ENCODE peak calls at places on chromosomes 16 and 17, in seven cellular contexts. One of them, this sample, is unnamed.

GRCh38 chr17:20948984-20949777 is 93.6 kb downstream of the USP22 start:
- DNase-seq in tibial artery: no peak
- DNase-seq in thoracic aorta: no peak
- DNase-seq in SK-N-SH: no peak
- DNase-seq in heart left ventricle: no peak
- DNase-seq in uterus: no peak
- DNase-seq in endodermal cell: no peak
- DNase-seq in this sample: no peak

GRCh38 chr16:30728904-30729672 is 19.1 kb upstream of the PHKG2 start:
- DNase-seq in endodermal cell: no peak
- DNase-seq in heart left ventricle: no peak
- DNase-seq in tibial artery: no peak
- DNase-seq in thoracic aorta: no peak
- DNase-seq in uterus: no peak
- DNase-seq in SK-N-SH: no peak
- DNase-seq in this sample: no peak

GRCh38 chr16:50301626-50302471 is 35.5 kb downstream of the ADCY7 start:
- DNase-seq in tibial artery: peak; percentile 74
- DNase-seq in uterus: peak; percentile 27
- DNase-seq in endodermal cell: peak; percentile 38
- DNase-seq in thoracic aorta: no peak
- DNase-seq in SK-N-SH: peak; percentile 27
- DNase-seq in heart left ventricle: peak; percentile 63
- DNase-seq in this sample: peak; percentile 79

GRCh38 chr16:31502981-31503380 is 5.2 kb downstream of the RUSF1 start:
- DNase-seq in SK-N-SH: no peak
- DNase-seq in tibial artery: no peak
- DNase-seq in thoracic aorta: no peak
- DNase-seq in uterus: no peak
- DNase-seq in endodermal cell: no peak
- DNase-seq in heart left ventricle: no peak
- DNase-seq in this sample: no peak

GRCh38 chr17:58667934-58668597 is 23.8 kb downstream of the TEX14 start:
- DNase-seq in heart left ventricle: no peak
- DNase-seq in tibial artery: no peak
- DNase-seq in SK-N-SH: no peak
- DNase-seq in thoracic aorta: no peak
- DNase-seq in uterus: no peak
- DNase-seq in endodermal cell: no peak
- DNase-seq in this sample: no peak

GRCh38 chr16:5605404-5605803 is 507.8 kb upstream of the EEF2KMT start:
- DNase-seq in uterus: no peak
- DNase-seq in endodermal cell: no peak
- DNase-seq in heart left ventricle: no peak
- DNase-seq in thoracic aorta: no peak
- DNase-seq in tibial artery: no peak
- DNase-seq in SK-N-SH: no peak
- DNase-seq in this sample: no peak

GRCh38 chr16:75296606-75297005 is 45.2 kb upstream of the BCAR1 start:
- DNase-seq in uterus: no peak
- DNase-seq in thoracic aorta: no peak
- DNase-seq in heart left ventricle: no peak
- DNase-seq in SK-N-SH: peak; percentile 63
- DNase-seq in tibial artery: no peak
- DNase-seq in endodermal cell: no peak
- DNase-seq in this sample: no peak

GRCh38 chr17:3873862-3874261 is 19.0 kb downstream of the CAMKK1 start:
- DNase-seq in thoracic aorta: no peak
- DNase-seq in tibial artery: no peak
- DNase-seq in heart left ventricle: no peak
- DNase-seq in uterus: no peak
- DNase-seq in SK-N-SH: no peak
- DNase-seq in endodermal cell: no peak
- DNase-seq in this sample: no peak

GRCh38 chr17:30565073-30565935 is 88.1 kb downstream of the GOSR1 start:
- DNase-seq in endodermal cell: peak; percentile 88
- DNase-seq in tibial artery: no peak
- DNase-seq in heart left ventricle: no peak
- DNase-seq in thoracic aorta: no peak
- DNase-seq in uterus: no peak
- DNase-seq in SK-N-SH: no peak
- DNase-seq in this sample: no peak

GRCh38 chr17:12973496-12974318 is 44.1 kb downstream of the ELAC2 start:
- DNase-seq in heart left ventricle: no peak
- DNase-seq in thoracic aorta: no peak
- DNase-seq in SK-N-SH: no peak
- DNase-seq in tibial artery: no peak
- DNase-seq in uterus: peak; percentile 28
- DNase-seq in endodermal cell: peak; percentile 84
- DNase-seq in this sample: no peak

GRCh38 chr16:52238710-52239109 is 308.2 kb downstream of the TOX3 start:
- DNase-seq in endodermal cell: no peak
- DNase-seq in heart left ventricle: no peak
- DNase-seq in thoracic aorta: no peak
- DNase-seq in uterus: no peak
- DNase-seq in SK-N-SH: no peak
- DNase-seq in tibial artery: no peak
- DNase-seq in this sample: no peak

GRCh38 chr16:56667581-56668571 is at the start of gene MT1G:
- DNase-seq in thoracic aorta: no peak
- DNase-seq in SK-N-SH: peak; percentile 57
- DNase-seq in endodermal cell: peak; percentile 74
- DNase-seq in tibial artery: no peak
- DNase-seq in uterus: no peak
- DNase-seq in heart left ventricle: peak; percentile 84
- DNase-seq in this sample: peak; percentile 83

GRCh38 chr16:75433732-75434413 is 570 bp upstream of the CFDP1 start:
- DNase-seq in thoracic aorta: peak; percentile 46
- DNase-seq in tibial artery: peak; percentile 73
- DNase-seq in endodermal cell: peak; percentile 91
- DNase-seq in SK-N-SH: peak; percentile 68
- DNase-seq in heart left ventricle: no peak
- DNase-seq in uterus: peak; percentile 69
- DNase-seq in this sample: peak; percentile 81

GRCh38 chr16:66256919-66257318 is 109.6 kb upstream of the CDH5 start:
- DNase-seq in heart left ventricle: no peak
- DNase-seq in uterus: no peak
- DNase-seq in thoracic aorta: no peak
- DNase-seq in SK-N-SH: no peak
- DNase-seq in tibial artery: no peak
- DNase-seq in endodermal cell: peak; percentile 38
- DNase-seq in this sample: no peak

GRCh38 chr17:51670899-51671298 is 410.6 kb downstream of the UTP18 start:
- DNase-seq in endodermal cell: no peak
- DNase-seq in uterus: no peak
- DNase-seq in thoracic aorta: no peak
- DNase-seq in tibial artery: no peak
- DNase-seq in SK-N-SH: no peak
- DNase-seq in heart left ventricle: no peak
- DNase-seq in this sample: no peak

GRCh38 chr17:76688165-76688622 is 22.6 kb downstream of the MXRA7 start:
- DNase-seq in heart left ventricle: peak; percentile 76
- DNase-seq in tibial artery: no peak
- DNase-seq in endodermal cell: no peak
- DNase-seq in SK-N-SH: no peak
- DNase-seq in thoracic aorta: no peak
- DNase-seq in uterus: peak; percentile 49
- DNase-seq in this sample: no peak

GRCh38 chr17:38967290-38967738 is at the start of gene FBXO47:
- DNase-seq in heart left ventricle: peak; percentile 94
- DNase-seq in SK-N-SH: no peak
- DNase-seq in tibial artery: peak; percentile 95
- DNase-seq in thoracic aorta: peak; percentile 83
- DNase-seq in uterus: peak; percentile 93
- DNase-seq in endodermal cell: peak; percentile 99
- DNase-seq in this sample: peak; percentile 95

GRCh38 chr16:22887445-22887844 is 73.5 kb downstream of the HS3ST2 start:
- DNase-seq in SK-N-SH: no peak
- DNase-seq in heart left ventricle: no peak
- DNase-seq in endodermal cell: no peak
- DNase-seq in thoracic aorta: no peak
- DNase-seq in tibial artery: no peak
- DNase-seq in uterus: no peak
- DNase-seq in this sample: no peak

GRCh38 chr17:75010683-75011406 is 1.6 kb upstream of the MRPL58 start:
- DNase-seq in endodermal cell: peak; percentile 78
- DNase-seq in tibial artery: peak; percentile 27
- DNase-seq in thoracic aorta: no peak
- DNase-seq in uterus: peak; percentile 74
- DNase-seq in SK-N-SH: peak; percentile 91
- DNase-seq in heart left ventricle: no peak
- DNase-seq in this sample: no peak

GRCh38 chr17:79841369-79842135 is 2.3 kb upstream of the CBX4 start:
- DNase-seq in uterus: no peak
- DNase-seq in SK-N-SH: no peak
- DNase-seq in endodermal cell: peak; percentile 86
- DNase-seq in tibial artery: no peak
- DNase-seq in thoracic aorta: no peak
- DNase-seq in heart left ventricle: no peak
- DNase-seq in this sample: no peak

GRCh38 chr17:45222273-45222993 is 748 bp downstream of the FMNL1 start:
- DNase-seq in tibial artery: no peak
- DNase-seq in thoracic aorta: no peak
- DNase-seq in uterus: no peak
- DNase-seq in endodermal cell: peak; percentile 90
- DNase-seq in heart left ventricle: no peak
- DNase-seq in SK-N-SH: peak; percentile 65
- DNase-seq in this sample: peak; percentile 80

GRCh38 chr17:2122641-2123302 is 67.9 kb downstream of the HIC1 start:
- DNase-seq in heart left ventricle: peak; percentile 80
- DNase-seq in SK-N-SH: peak; percentile 56
- DNase-seq in tibial artery: peak; percentile 68
- DNase-seq in thoracic aorta: no peak
- DNase-seq in uterus: peak; percentile 68
- DNase-seq in endodermal cell: peak; percentile 71
- DNase-seq in this sample: peak; percentile 83

GRCh38 chr16:59067207-59067606 is 333.1 kb upstream of the GOT2 start:
- DNase-seq in endodermal cell: no peak
- DNase-seq in thoracic aorta: no peak
- DNase-seq in SK-N-SH: no peak
- DNase-seq in tibial artery: peak; percentile 23
- DNase-seq in heart left ventricle: no peak
- DNase-seq in uterus: no peak
- DNase-seq in this sample: no peak

DNA sequence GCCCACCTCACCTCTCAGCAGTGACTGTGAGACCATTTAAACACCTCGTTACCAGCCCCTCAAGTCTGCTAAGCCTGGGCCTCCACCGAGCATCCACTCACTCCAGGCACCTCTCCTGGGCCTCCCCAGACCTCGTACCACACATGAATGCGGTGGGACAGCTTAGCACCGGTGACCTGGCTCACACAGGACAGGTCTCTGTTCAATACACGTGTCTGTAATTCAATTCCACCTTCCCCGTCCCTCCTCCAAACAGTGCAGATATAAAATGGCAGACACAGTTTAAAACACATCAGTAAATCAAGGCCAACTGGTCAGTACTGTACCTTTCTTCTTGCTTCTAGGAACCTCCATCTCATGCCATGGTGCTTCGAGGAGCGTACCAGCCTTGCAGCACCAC is 73.9 kb downstream of the ZNF778 start:
- DNase-seq in heart left ventricle: peak; percentile 28
- DNase-seq in endodermal cell: no peak
- DNase-seq in uterus: no peak
- DNase-seq in SK-N-SH: no peak
- DNase-seq in tibial artery: no peak
- DNase-seq in thoracic aorta: no peak
- DNase-seq in this sample: no peak
- H3K4me1 ChIP-seq in heart left ventricle: no peaks in the 10 kb centered on the region
- H3K4me1 ChIP-seq in endodermal cell: peaks cover 17% of the 10 kb centered on the region
- H3K4me1 ChIP-seq in uterus: no peaks in the 10 kb centered on the region
- H3K4me1 ChIP-seq in SK-N-SH: no peaks in the 10 kb centered on the region
- H3K4me1 ChIP-seq in tibial artery: no peaks in the 10 kb centered on the region
- H3K4me1 ChIP-seq in thoracic aorta: no peaks in the 10 kb centered on the region
- H3K4me1 ChIP-seq in this sample: peaks cover 31% of the 10 kb centered on the region

DNA sequence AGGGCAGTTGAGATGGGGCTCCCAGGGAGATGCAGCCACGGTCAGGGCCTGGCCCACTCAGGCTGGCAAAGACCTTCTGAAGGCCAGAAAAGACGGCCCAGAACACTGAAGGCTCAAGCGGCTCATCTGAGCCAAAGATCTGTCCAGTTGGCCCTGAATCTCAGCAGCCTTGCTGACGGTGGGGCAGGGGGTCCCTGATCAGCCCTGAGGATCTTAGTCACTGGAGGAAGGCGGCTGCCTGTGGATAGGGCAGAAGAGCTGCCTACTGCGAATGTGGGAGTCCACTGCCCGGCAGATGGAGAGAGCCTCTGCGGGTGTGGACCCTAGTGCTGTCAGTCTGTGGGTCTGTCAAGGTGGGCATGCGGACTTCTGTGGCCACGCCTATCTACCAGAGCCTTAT is 1738.2 kb downstream of the TP53TG3F start:
- DNase-seq in uterus: no peak
- DNase-seq in endodermal cell: no peak
- DNase-seq in heart left ventricle: no peak
- DNase-seq in tibial artery: no peak
- DNase-seq in SK-N-SH: no peak
- DNase-seq in thoracic aorta: no peak
- DNase-seq in this sample: no peak
- H3K9me3 ChIP-seq in uterus: no peaks in the 10 kb centered on the region
- H3K9me3 ChIP-seq in endodermal cell: peaks cover 80% of the 10 kb centered on the region
- H3K9me3 ChIP-seq in heart left ventricle: no peaks in the 10 kb centered on the region
- H3K9me3 ChIP-seq in tibial artery: no peaks in the 10 kb centered on the region
- H3K9me3 ChIP-seq in SK-N-SH: no peaks in the 10 kb centered on the region
- H3K9me3 ChIP-seq in thoracic aorta: no peaks in the 10 kb centered on the region
- H3K9me3 ChIP-seq in this sample: peaks cover 38% of the 10 kb centered on the region

GRCh38 chr16:86739808-86740207 is 161.5 kb downstream of the FOXL1 start:
- DNase-seq in tibial artery: no peak
- DNase-seq in SK-N-SH: no peak
- DNase-seq in heart left ventricle: no peak
- DNase-seq in uterus: no peak
- DNase-seq in endodermal cell: no peak
- DNase-seq in thoracic aorta: no peak
- DNase-seq in this sample: no peak

GRCh38 chr16:86740298-86740697 is 161.9 kb downstream of the FOXL1 start:
- DNase-seq in heart left ventricle: no peak
- DNase-seq in SK-N-SH: no peak
- DNase-seq in endodermal cell: no peak
- DNase-seq in tibial artery: no peak
- DNase-seq in uterus: no peak
- DNase-seq in thoracic aorta: no peak
- DNase-seq in this sample: no peak

GRCh38 chr16:86740817-86741799 is 162.8 kb downstream of the FOXL1 start:
- DNase-seq in SK-N-SH: no peak
- DNase-seq in tibial artery: peak; percentile 73
- DNase-seq in endodermal cell: peak; percentile 79
- DNase-seq in heart left ventricle: no peak
- DNase-seq in thoracic aorta: peak; percentile 65
- DNase-seq in uterus: peak; percentile 22
- DNase-seq in this sample: no peak

GRCh38 chr16:86737083-86737482 is 158.7 kb downstream of the FOXL1 start:
- DNase-seq in SK-N-SH: no peak
- DNase-seq in heart left ventricle: no peak
- DNase-seq in endodermal cell: no peak
- DNase-seq in uterus: no peak
- DNase-seq in thoracic aorta: no peak
- DNase-seq in tibial artery: no peak
- DNase-seq in this sample: no peak

GRCh38 chr16:86739178-86739577 is 160.8 kb downstream of the FOXL1 start:
- DNase-seq in endodermal cell: no peak
- DNase-seq in uterus: no peak
- DNase-seq in thoracic aorta: no peak
- DNase-seq in tibial artery: no peak
- DNase-seq in SK-N-SH: no peak
- DNase-seq in heart left ventricle: no peak
- DNase-seq in this sample: no peak
- H3K27me3 ChIP-seq in endodermal cell: no peaks in the 10 kb centered on the region
- H3K27me3 ChIP-seq in uterus: no peaks in the 10 kb centered on the region
- H3K27me3 ChIP-seq in thoracic aorta: no peaks in the 10 kb centered on the region
- H3K27me3 ChIP-seq in tibial artery: no peaks in the 10 kb centered on the region
- H3K27me3 ChIP-seq in SK-N-SH: no peaks in the 10 kb centered on the region
- H3K27me3 ChIP-seq in heart left ventricle: no peaks in the 10 kb centered on the region
- H3K27me3 ChIP-seq in this sample: peaks cover 51% of the 10 kb centered on the region

GRCh38 chr17:78132767-78133178 is 2.2 kb downstream of the TMC8 start:
- DNase-seq in SK-N-SH: no peak
- DNase-seq in heart left ventricle: no peak
- DNase-seq in thoracic aorta: no peak
- DNase-seq in uterus: no peak
- DNase-seq in tibial artery: no peak
- DNase-seq in endodermal cell: peak; percentile 69
- DNase-seq in this sample: no peak
- H3K4me1 ChIP-seq in SK-N-SH: peaks cover 4% of the 10 kb centered on the region
- H3K4me1 ChIP-seq in heart left ventricle: peaks cover 12% of the 10 kb centered on the region
- H3K4me1 ChIP-seq in thoracic aorta: peaks cover 19% of the 10 kb centered on the region
- H3K4me1 ChIP-seq in uterus: peaks cover 11% of the 10 kb centered on the region
- H3K4me1 ChIP-seq in tibial artery: peaks cover 32% of the 10 kb centered on the region
- H3K4me1 ChIP-seq in endodermal cell: no peaks in the 10 kb centered on the region
- H3K4me1 ChIP-seq in this sample: peaks cover 17% of the 10 kb centered on the region

This sample was measured in left lung.